ENCODE peak calls at places on chromosomes 12 and 14, in eight cellular contexts. L is A549, W is SK-N-SH, D is upper lobe of left lung, S is H1, O is stomach, G is sigmoid colon, K is K562. B is an unnamed sample.
A peak's percentile ranks its signal among the peaks of the same experiment; 100 is the strongest.

GRCh38 chr14:39247256-39247655 is 13.5 kb downstream of the MIA2 start:
- DNase-seq in S (no peak), W (no peak), L (no peak), D (no peak), O (no peak), G (no peak), K (no peak), B (no peak)

GRCh38 chr12:124828264-124829007 is 35.2 kb downstream of the SCARB1 start:
- DNase-seq in G (no peak), D (no peak), W (no peak), K (no peak), L (peak; percentile 95), S (no peak), O (peak; percentile 84), B (no peak)

GRCh38 chr14:21933681-21934080 is 260.1 kb upstream of the OR4E1 start:
- DNase-seq in L (no peak), K (no peak), D (no peak), O (no peak), S (no peak), G (no peak), W (no peak), B (no peak)

GRCh38 chr14:44352212-44352611 is 154.9 kb downstream of the FSCB start:
- DNase-seq in L (no peak), W (no peak), K (no peak), D (no peak), O (no peak), S (no peak), G (no peak), B (no peak)

GRCh38 chr12:24600996-24601395 is 347.9 kb downstream of the BCAT1 start:
- DNase-seq in W (no peak), D (no peak), G (no peak), S (no peak), L (no peak), O (no peak), K (no peak), B (no peak)

GRCh38 chr14:78245238-78245637 is 75.1 kb downstream of the NRXN3 start:
- DNase-seq in S (no peak), O (peak; percentile 32), G (no peak), L (no peak), W (no peak), D (peak; percentile 29), K (no peak), B (no peak)

GRCh38 chr14:94748667-94749347 is 21.1 kb downstream of the GSC start:
- DNase-seq in L (peak; percentile 60), K (peak; percentile 16), W (peak; percentile 53), S (no peak), O (peak; percentile 32), G (no peak), D (no peak), B (no peak)

GRCh38 chr12:1925125-1925963 is 6.9 kb upstream of the CACNA2D4 start:
- DNase-seq in W (peak; percentile 15), O (peak; percentile 22), S (no peak), K (no peak), D (no peak), L (no peak), G (peak; percentile 55), B (no peak)

GRCh38 chr12:58888131-58888783 is 32.0 kb downstream of the LRIG3 start:
- DNase-seq in D (no peak), L (no peak), S (no peak), K (no peak), W (no peak), O (peak; percentile 37), G (peak; percentile 77), B (no peak)

GRCh38 chr14:60977848-60978247 is 3.0 kb downstream of the TRMT5 start:
- DNase-seq in W (peak; percentile 23), O (no peak), G (no peak), L (no peak), K (no peak), S (no peak), D (no peak), B (no peak)

GRCh38 chr12:132597333-132598283 is 12.8 kb downstream of the LRCOL1 start:
- DNase-seq in G (no peak), D (peak; percentile 83), O (no peak), S (no peak), W (no peak), K (peak; percentile 62), L (no peak), B (no peak)

GRCh38 chr12:104172564-104172935 is 34.5 kb upstream of the NFYB start:
- DNase-seq in L (no peak), S (no peak), D (no peak), W (no peak), O (no peak), G (no peak), K (peak; percentile 35), B (no peak)
- TF ChIP-seq EP300 in L (no peak), S (no peak), D (no peak), W (no peak), O (no peak), G (no peak), K (no peak), B (no peak)

DNA sequence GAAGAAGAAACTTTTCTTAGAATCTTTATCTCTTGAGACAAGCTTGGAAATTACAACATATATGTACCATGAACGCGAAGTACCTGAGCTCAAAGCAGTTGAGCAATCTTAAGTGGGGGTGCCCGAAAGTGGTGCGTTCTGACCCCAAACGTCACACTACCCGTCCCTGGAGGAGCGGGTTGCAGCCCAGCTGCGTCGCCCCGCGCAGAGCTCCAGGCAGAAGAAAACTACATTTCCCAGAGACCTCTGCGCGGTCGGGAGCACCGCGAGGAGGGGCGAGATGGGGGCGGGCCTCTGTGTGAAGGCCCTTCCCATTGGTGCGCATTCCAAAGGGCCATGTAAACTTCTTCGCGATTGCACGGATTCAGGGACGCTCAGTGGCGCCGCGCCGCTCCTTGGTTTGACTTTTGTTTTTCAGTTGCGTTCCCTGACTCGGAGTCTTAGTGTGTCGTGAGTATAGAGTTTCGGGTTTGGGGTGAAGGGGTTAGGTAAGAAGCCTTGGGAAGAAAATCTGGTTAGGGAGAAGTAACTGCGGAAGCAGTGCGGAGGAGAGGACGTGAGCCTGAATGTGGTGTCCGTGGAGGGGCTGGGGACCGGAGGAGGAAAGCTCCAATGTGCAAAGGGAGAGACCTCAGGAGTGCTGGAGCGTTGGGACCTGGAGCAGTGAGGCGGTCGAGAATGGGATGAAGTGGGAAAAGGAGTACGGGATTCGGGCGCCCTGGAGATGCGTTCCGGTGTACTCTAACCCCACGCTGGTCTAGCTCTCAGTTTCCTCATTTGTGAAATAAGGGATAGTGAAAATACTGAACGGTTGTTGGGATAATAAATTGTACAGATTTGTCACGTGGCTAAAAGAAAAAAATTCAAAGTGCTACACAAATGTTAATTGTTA is at the start of gene CCDC77:
- DNase-seq in L (peak; percentile 78), G (peak; percentile 95), D (peak; percentile 93), O (peak; percentile 92), W (peak; percentile 95), S (peak; percentile 80), K (peak; percentile 93), B (peak; percentile 78)
- TF ChIP-seq CTCF in L (no peak), G (no peak), D (peak; percentile 44), O (no peak), W (peak; percentile 17), S (no peak), K (peak; percentile 29), B (peak; percentile 38)

GRCh38 chr14:100778951-100779690 is 46.8 kb upstream of the MEG3 start:
- DNase-seq in G (peak; percentile 39), S (no peak), L (no peak), W (no peak), O (peak; percentile 21), D (no peak), K (no peak), B (no peak)
- TF ChIP-seq EP300 in G (no peak), S (no peak), L (no peak), W (no peak), O (no peak), D (no peak), K (no peak), B (no peak)

DNA sequence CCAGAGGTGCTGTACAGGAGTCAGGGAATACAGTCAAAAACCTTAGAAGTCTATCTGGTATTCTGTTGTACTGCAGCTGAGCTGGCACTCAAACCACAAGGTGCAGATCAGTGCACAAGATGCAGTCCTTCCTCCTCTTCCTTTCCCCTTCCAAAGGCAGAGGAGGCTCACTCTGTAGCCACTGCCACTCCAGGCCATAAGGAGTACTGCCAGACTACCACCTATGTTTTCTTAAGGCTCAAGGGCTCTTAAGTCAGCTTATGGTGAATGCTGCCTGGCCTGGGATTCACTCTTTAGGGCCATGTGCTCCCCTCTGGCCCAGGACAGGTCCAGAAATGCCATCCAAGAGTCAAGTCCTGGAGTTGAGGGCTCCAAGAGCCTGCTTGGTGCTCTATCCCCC is 200.3 kb downstream of the CRADD start:
- DNase-seq in O (no peak), S (no peak), K (no peak), W (no peak), G (no peak), D (no peak), L (no peak), B (no peak)
- TF ChIP-seq CTCF in O (no peak), S (no peak), K (no peak), W (no peak), G (no peak), D (no peak), L (no peak), B (no peak)

GRCh38 chr12:51917746-51918453 is 10.6 kb downstream of the ACVRL1 start:
- DNase-seq in S (no peak), G (peak; percentile 39), W (peak; percentile 71), O (peak; percentile 74), L (no peak), D (peak; percentile 66), K (peak; percentile 82), B (no peak)

GRCh38 chr12:51915003-51915625 is 7.8 kb downstream of the ACVRL1 start:
- DNase-seq in G (peak; percentile 45), K (peak; percentile 71), O (no peak), D (peak; percentile 79), W (peak; percentile 16), L (no peak), S (no peak), B (no peak)

GRCh38 chr12:51917041-51917590 is 9.8 kb downstream of the ACVRL1 start:
- DNase-seq in O (no peak), S (no peak), G (no peak), K (no peak), D (no peak), W (peak; percentile 12), L (no peak), B (no peak)

GRCh38 chr12:51914034-51914923 is 7.0 kb downstream of the ACVRL1 start:
- DNase-seq in O (no peak), W (peak; percentile 52), K (no peak), G (peak; percentile 59), L (no peak), D (no peak), S (no peak), B (no peak)

GRCh38 chr12:51915951-51916350 is 8.6 kb downstream of the ACVRL1 start:
- DNase-seq in W (peak; percentile 6), L (no peak), G (peak; percentile 38), K (no peak), D (no peak), S (no peak), O (no peak), B (no peak)
- TF ChIP-seq EP300 in W (no peak), L (no peak), G (no peak), K (no peak), D (no peak), S (no peak), O (no peak), B (no peak)

B was measured in tibial nerve.